ENCODE peak calls at places on chromosomes 6 and 20, in six cellular contexts. One of them, this sample, is unnamed.

GRCh38 chr6:13290335-13290734 is 38.0 kb downstream of the TBC1D7 start:
- DNase-seq in T-helper 22 cell: no peak
- DNase-seq in naive thymus-derived CD4-positive, alpha-beta T cell: no peak
- DNase-seq in transverse colon: no peak
- DNase-seq in GM06990: no peak
- DNase-seq in omental fat pad: no peak
- DNase-seq in this sample: no peak

GRCh38 chr6:99605074-99605726 is 1.4 kb upstream of the PRDM13 start:
- DNase-seq in T-helper 22 cell: no peak
- DNase-seq in naive thymus-derived CD4-positive, alpha-beta T cell: no peak
- DNase-seq in transverse colon: no peak
- DNase-seq in GM06990: no peak
- DNase-seq in omental fat pad: no peak
- DNase-seq in this sample: no peak

GRCh38 chr6:53910834-53911233 is 116.0 kb downstream of the LRRC1 start:
- DNase-seq in T-helper 22 cell: no peak
- DNase-seq in naive thymus-derived CD4-positive, alpha-beta T cell: no peak
- DNase-seq in transverse colon: no peak
- DNase-seq in GM06990: no peak
- DNase-seq in omental fat pad: no peak
- DNase-seq in this sample: no peak

GRCh38 chr6:155171747-155172191 is 92.0 kb upstream of the CLDN20 start:
- DNase-seq in T-helper 22 cell: no peak
- DNase-seq in naive thymus-derived CD4-positive, alpha-beta T cell: no peak
- DNase-seq in transverse colon: no peak
- DNase-seq in GM06990: no peak
- DNase-seq in omental fat pad: no peak
- DNase-seq in this sample: peak; percentile 82

GRCh38 chr20:22464312-22465003 is 119.9 kb downstream of the FOXA2 start:
- DNase-seq in T-helper 22 cell: no peak
- DNase-seq in naive thymus-derived CD4-positive, alpha-beta T cell: no peak
- DNase-seq in transverse colon: no peak
- DNase-seq in GM06990: no peak
- DNase-seq in omental fat pad: no peak
- DNase-seq in this sample: no peak

GRCh38 chr6:22906091-22906549 is 336.8 kb downstream of the HDGFL1 start:
- DNase-seq in T-helper 22 cell: no peak
- DNase-seq in naive thymus-derived CD4-positive, alpha-beta T cell: no peak
- DNase-seq in transverse colon: no peak
- DNase-seq in GM06990: no peak
- DNase-seq in omental fat pad: no peak
- DNase-seq in this sample: peak; percentile 50

GRCh38 chr6:112640895-112641294 is 293.8 kb downstream of the RFPL4B start:
- DNase-seq in T-helper 22 cell: no peak
- DNase-seq in naive thymus-derived CD4-positive, alpha-beta T cell: no peak
- DNase-seq in transverse colon: no peak
- DNase-seq in GM06990: no peak
- DNase-seq in omental fat pad: no peak
- DNase-seq in this sample: peak; percentile 70

GRCh38 chr6:140566706-140567330 is 1192.4 kb upstream of the CITED2 start:
- DNase-seq in T-helper 22 cell: no peak
- DNase-seq in naive thymus-derived CD4-positive, alpha-beta T cell: no peak
- DNase-seq in transverse colon: no peak
- DNase-seq in GM06990: no peak
- DNase-seq in omental fat pad: no peak
- DNase-seq in this sample: peak; percentile 71

GRCh38 chr20:38680492-38681118 is 43.7 kb upstream of the SLC32A1 start:
- DNase-seq in T-helper 22 cell: no peak
- DNase-seq in naive thymus-derived CD4-positive, alpha-beta T cell: peak; percentile 25
- DNase-seq in transverse colon: no peak
- DNase-seq in GM06990: no peak
- DNase-seq in omental fat pad: no peak
- DNase-seq in this sample: peak; percentile 72

GRCh38 chr6:165439928-165440554 is 130.6 kb upstream of the C6orf118 start:
- DNase-seq in T-helper 22 cell: no peak
- DNase-seq in naive thymus-derived CD4-positive, alpha-beta T cell: no peak
- DNase-seq in transverse colon: no peak
- DNase-seq in GM06990: peak; percentile 7
- DNase-seq in omental fat pad: no peak
- DNase-seq in this sample: peak; percentile 52

GRCh38 chr6:105620878-105621277 is 218.0 kb upstream of the PREP start:
- DNase-seq in T-helper 22 cell: no peak
- DNase-seq in naive thymus-derived CD4-positive, alpha-beta T cell: no peak
- DNase-seq in transverse colon: no peak
- DNase-seq in GM06990: no peak
- DNase-seq in omental fat pad: no peak
- DNase-seq in this sample: no peak

GRCh38 chr6:143058987-143059386 is 1.7 kb upstream of the AIG1 start:
- DNase-seq in T-helper 22 cell: no peak
- DNase-seq in naive thymus-derived CD4-positive, alpha-beta T cell: no peak
- DNase-seq in transverse colon: no peak
- DNase-seq in GM06990: no peak
- DNase-seq in omental fat pad: no peak
- DNase-seq in this sample: peak; percentile 12

GRCh38 chr20:45392733-45393132 is 14.6 kb upstream of the TP53TG5 start:
- DNase-seq in T-helper 22 cell: no peak
- DNase-seq in naive thymus-derived CD4-positive, alpha-beta T cell: no peak
- DNase-seq in transverse colon: no peak
- DNase-seq in GM06990: no peak
- DNase-seq in omental fat pad: no peak
- DNase-seq in this sample: no peak

GRCh38 chr6:13273202-13273930 is 55.0 kb downstream of the TBC1D7 start:
- DNase-seq in T-helper 22 cell: no peak
- DNase-seq in naive thymus-derived CD4-positive, alpha-beta T cell: no peak
- DNase-seq in transverse colon: no peak
- DNase-seq in GM06990: no peak
- DNase-seq in omental fat pad: no peak
- DNase-seq in this sample: no peak

GRCh38 chr6:156953125-156953477 is 175.9 kb downstream of the ARID1B start:
- DNase-seq in T-helper 22 cell: no peak
- DNase-seq in naive thymus-derived CD4-positive, alpha-beta T cell: no peak
- DNase-seq in transverse colon: no peak
- DNase-seq in GM06990: no peak
- DNase-seq in omental fat pad: no peak
- DNase-seq in this sample: peak; percentile 44

GRCh38 chr6:62775427-62776022 is 435.7 kb upstream of the FKBP1C start:
- DNase-seq in T-helper 22 cell: no peak
- DNase-seq in naive thymus-derived CD4-positive, alpha-beta T cell: no peak
- DNase-seq in transverse colon: no peak
- DNase-seq in GM06990: no peak
- DNase-seq in omental fat pad: no peak
- DNase-seq in this sample: no peak

GRCh38 chr20:50286174-50286511 is 95.5 kb downstream of the CEBPB start:
- DNase-seq in T-helper 22 cell: no peak
- DNase-seq in naive thymus-derived CD4-positive, alpha-beta T cell: no peak
- DNase-seq in transverse colon: no peak
- DNase-seq in GM06990: no peak
- DNase-seq in omental fat pad: no peak
- DNase-seq in this sample: no peak

GRCh38 chr6:11354019-11354418 is 121.6 kb upstream of the NEDD9 start:
- DNase-seq in T-helper 22 cell: peak; percentile 18
- DNase-seq in naive thymus-derived CD4-positive, alpha-beta T cell: peak; percentile 58
- DNase-seq in transverse colon: no peak
- DNase-seq in GM06990: no peak
- DNase-seq in omental fat pad: no peak
- DNase-seq in this sample: peak; percentile 86

GRCh38 chr6:25427549-25427948 is 148.4 kb downstream of the CARMIL1 start:
- DNase-seq in T-helper 22 cell: no peak
- DNase-seq in naive thymus-derived CD4-positive, alpha-beta T cell: no peak
- DNase-seq in transverse colon: no peak
- DNase-seq in GM06990: no peak
- DNase-seq in omental fat pad: no peak
- DNase-seq in this sample: no peak

GRCh38 chr6:33597551-33598322 is 17.7 kb upstream of the BAK1 start:
- DNase-seq in T-helper 22 cell: no peak
- DNase-seq in naive thymus-derived CD4-positive, alpha-beta T cell: no peak
- DNase-seq in transverse colon: no peak
- DNase-seq in GM06990: no peak
- DNase-seq in omental fat pad: no peak
- DNase-seq in this sample: no peak

GRCh38 chr6:122207794-122208193 is 191.7 kb upstream of the HSF2 start:
- DNase-seq in T-helper 22 cell: no peak
- DNase-seq in naive thymus-derived CD4-positive, alpha-beta T cell: no peak
- DNase-seq in transverse colon: no peak
- DNase-seq in GM06990: no peak
- DNase-seq in omental fat pad: no peak
- DNase-seq in this sample: peak; percentile 60

GRCh38 chr20:23370873-23371272 is 8.9 kb downstream of the GZF1 start:
- DNase-seq in T-helper 22 cell: no peak
- DNase-seq in naive thymus-derived CD4-positive, alpha-beta T cell: no peak
- DNase-seq in transverse colon: no peak
- DNase-seq in GM06990: no peak
- DNase-seq in omental fat pad: no peak
- DNase-seq in this sample: no peak

GRCh38 chr6:157264701-157265100 is 58.6 kb downstream of the TMEM242 start:
- DNase-seq in T-helper 22 cell: no peak
- DNase-seq in naive thymus-derived CD4-positive, alpha-beta T cell: no peak
- DNase-seq in transverse colon: no peak
- DNase-seq in GM06990: no peak
- DNase-seq in omental fat pad: no peak
- DNase-seq in this sample: no peak

This sample was measured in astrocyte of the hippocampus.